ENCODE peak calls at places on chromosomes 3 and 15, in four cellular contexts. One of them, this sample, is unnamed.

GRCh38 chr15:36589971-36590370 is 10.5 kb downstream of the CDIN1 start:
- DNase-seq in ovary: no peak
- DNase-seq in stomach: no peak
- DNase-seq in H1: no peak
- DNase-seq in this sample: no peak

GRCh38 chr15:48507416-48508065 is 138.0 kb downstream of the FBN1 start:
- DNase-seq in ovary: peak
- DNase-seq in stomach: no peak
- DNase-seq in H1: no peak
- DNase-seq in this sample: no peak

GRCh38 chr15:74780983-74781672 is 752 bp upstream of the CSK start:
- DNase-seq in ovary: no peak
- DNase-seq in stomach: no peak
- DNase-seq in H1: no peak
- DNase-seq in this sample: no peak

GRCh38 chr3:77321646-77322045 is 281.7 kb downstream of the ROBO2 start:
- DNase-seq in ovary: no peak
- DNase-seq in stomach: no peak
- DNase-seq in H1: no peak
- DNase-seq in this sample: no peak

GRCh38 chr3:108001457-108001856 is 89.4 kb downstream of the CD47 start:
- DNase-seq in ovary: no peak
- DNase-seq in stomach: no peak
- DNase-seq in H1: no peak
- DNase-seq in this sample: no peak

GRCh38 chr3:81910244-81910852 is 148.9 kb upstream of the GBE1 start:
- DNase-seq in ovary: no peak
- DNase-seq in stomach: no peak
- DNase-seq in H1: no peak
- DNase-seq in this sample: no peak

GRCh38 chr15:29563112-29563511 is 259.2 kb downstream of the TJP1 start:
- DNase-seq in ovary: no peak
- DNase-seq in stomach: no peak
- DNase-seq in H1: no peak
- DNase-seq in this sample: no peak

GRCh38 chr15:88704791-88705768 is 66.3 kb downstream of the ISG20 start:
- DNase-seq in ovary: peak
- DNase-seq in stomach: peak
- DNase-seq in H1: no peak
- DNase-seq in this sample: peak

GRCh38 chr15:69253156-69253555 is 45.6 kb upstream of the PAQR5 start:
- DNase-seq in ovary: no peak
- DNase-seq in stomach: no peak
- DNase-seq in H1: no peak
- DNase-seq in this sample: no peak

GRCh38 chr15:29795610-29796009 is 26.7 kb downstream of the TJP1 start:
- DNase-seq in ovary: no peak
- DNase-seq in stomach: no peak
- DNase-seq in H1: no peak
- DNase-seq in this sample: no peak

GRCh38 chr15:93478922-93479321 is 389.9 kb upstream of the RGMA start:
- DNase-seq in ovary: no peak
- DNase-seq in stomach: peak
- DNase-seq in H1: no peak
- DNase-seq in this sample: no peak

GRCh38 chr3:180478695-180479094 is 123.3 kb upstream of the TTC14 start:
- DNase-seq in ovary: no peak
- DNase-seq in stomach: no peak
- DNase-seq in H1: no peak
- DNase-seq in this sample: no peak

GRCh38 chr3:4935347-4935746 is 43.9 kb upstream of the BHLHE40 start:
- DNase-seq in ovary: no peak
- DNase-seq in stomach: no peak
- DNase-seq in H1: no peak
- DNase-seq in this sample: no peak

GRCh38 chr3:126450744-126451143 is 24.9 kb downstream of the ZXDC start:
- DNase-seq in ovary: peak
- DNase-seq in stomach: no peak
- DNase-seq in H1: no peak
- DNase-seq in this sample: no peak

GRCh38 chr15:78035319-78035718 is 42.2 kb downstream of the TBC1D2B start:
- DNase-seq in ovary: peak
- DNase-seq in stomach: peak
- DNase-seq in H1: no peak
- DNase-seq in this sample: no peak

GRCh38 chr3:143343944-143344343 is 224.4 kb downstream of the CHST2 start:
- DNase-seq in ovary: no peak
- DNase-seq in stomach: no peak
- DNase-seq in H1: no peak
- DNase-seq in this sample: no peak

GRCh38 chr3:11391930-11392688 is 119.9 kb downstream of the ATG7 start:
- DNase-seq in ovary: no peak
- DNase-seq in stomach: no peak
- DNase-seq in H1: no peak
- DNase-seq in this sample: no peak

GRCh38 chr3:20905210-20905805 is 719.3 kb upstream of the SGO1 start:
- DNase-seq in ovary: no peak
- DNase-seq in stomach: no peak
- DNase-seq in H1: no peak
- DNase-seq in this sample: no peak

GRCh38 chr3:180679178-180680096 is at the start of gene CCDC39:
- DNase-seq in ovary: peak
- DNase-seq in stomach: peak
- DNase-seq in H1: peak
- DNase-seq in this sample: no peak

GRCh38 chr3:58563386-58564035 is 13.7 kb downstream of the FAM107A start:
- DNase-seq in ovary: no peak
- DNase-seq in stomach: no peak
- DNase-seq in H1: no peak
- DNase-seq in this sample: no peak

GRCh38 chr3:61560452-61561373 is 658 bp upstream of the PTPRG start:
- DNase-seq in ovary: peak
- DNase-seq in stomach: peak
- DNase-seq in H1: peak
- DNase-seq in this sample: peak

GRCh38 chr3:123279121-123279520 is 77.4 kb downstream of the SEC22A start:
- DNase-seq in ovary: no peak
- DNase-seq in stomach: no peak
- DNase-seq in H1: no peak
- DNase-seq in this sample: no peak

GRCh38 chr3:4495294-4496110 is 2.4 kb downstream of the ITPR1 start:
- DNase-seq in ovary: no peak
- DNase-seq in stomach: no peak
- DNase-seq in H1: no peak
- DNase-seq in this sample: no peak

GRCh38 chr3:191414732-191415131 is 46.2 kb upstream of the PYDC2 start:
- DNase-seq in ovary: no peak
- DNase-seq in stomach: no peak
- DNase-seq in H1: no peak
- DNase-seq in this sample: no peak

GRCh38 chr15:52183562-52184173 is 7.5 kb downstream of the GNB5 start:
- DNase-seq in ovary: peak
- DNase-seq in stomach: peak
- DNase-seq in H1: no peak
- DNase-seq in this sample: no peak

GRCh38 chr3:151011427-151011826 is 38.9 kb upstream of the CLRN1 start:
- DNase-seq in ovary: no peak
- DNase-seq in stomach: no peak
- DNase-seq in H1: no peak
- DNase-seq in this sample: no peak

GRCh38 chr3:171620825-171621434 is 160.7 kb upstream of the TNIK start:
- DNase-seq in ovary: no peak
- DNase-seq in stomach: no peak
- DNase-seq in H1: no peak
- DNase-seq in this sample: no peak

GRCh38 chr3:119084371-119085069 is 49.9 kb upstream of the IGSF11 start:
- DNase-seq in ovary: no peak
- DNase-seq in stomach: no peak
- DNase-seq in H1: no peak
- DNase-seq in this sample: no peak

GRCh38 chr15:45180648-45181436 is 6.9 kb downstream of the SHF start:
- DNase-seq in ovary: no peak
- DNase-seq in stomach: no peak
- DNase-seq in H1: no peak
- DNase-seq in this sample: no peak

GRCh38 chr3:192571197-192571791 is 156.0 kb downstream of the FGF12 start:
- DNase-seq in ovary: peak
- DNase-seq in stomach: peak
- DNase-seq in H1: no peak
- DNase-seq in this sample: peak

GRCh38 chr3:177069514-177070329 is 127.6 kb downstream of the TBL1XR1 start:
- DNase-seq in ovary: no peak
- DNase-seq in stomach: no peak
- DNase-seq in H1: no peak
- DNase-seq in this sample: no peak

GRCh38 chr15:32790352-32790999 is 72.7 kb downstream of the GREM1 start:
- DNase-seq in ovary: no peak
- DNase-seq in stomach: no peak
- DNase-seq in H1: no peak
- DNase-seq in this sample: no peak

GRCh38 chr15:66622677-66623076 is 56.9 kb upstream of the LCTL start:
- DNase-seq in ovary: no peak
- DNase-seq in stomach: no peak
- DNase-seq in H1: no peak
- DNase-seq in this sample: no peak

GRCh38 chr3:177362646-177363045 is 165.4 kb upstream of the TBL1XR1 start:
- DNase-seq in ovary: no peak
- DNase-seq in stomach: no peak
- DNase-seq in H1: no peak
- DNase-seq in this sample: no peak

GRCh38 chr3:35900079-35900478 is 260.8 kb downstream of the ARPP21 start:
- DNase-seq in ovary: no peak
- DNase-seq in stomach: no peak
- DNase-seq in H1: no peak
- DNase-seq in this sample: no peak

GRCh38 chr3:62044874-62045273 is 328.5 kb downstream of the FEZF2 start:
- DNase-seq in ovary: no peak
- DNase-seq in stomach: no peak
- DNase-seq in H1: no peak
- DNase-seq in this sample: no peak

GRCh38 chr3:101070260-101071121 is 77.3 kb upstream of the ABI3BP start:
- DNase-seq in ovary: no peak
- DNase-seq in stomach: peak
- DNase-seq in H1: peak
- DNase-seq in this sample: peak

GRCh38 chr3:73520931-73521461 is 103.7 kb downstream of the PDZRN3 start:
- DNase-seq in ovary: no peak
- DNase-seq in stomach: no peak
- DNase-seq in H1: no peak
- DNase-seq in this sample: peak
- TF ChIP-seq EP300 in ovary: no peak
- TF ChIP-seq EP300 in stomach: peak
- TF ChIP-seq EP300 in H1: no peak
- TF ChIP-seq EP300 in this sample: peak

DNA sequence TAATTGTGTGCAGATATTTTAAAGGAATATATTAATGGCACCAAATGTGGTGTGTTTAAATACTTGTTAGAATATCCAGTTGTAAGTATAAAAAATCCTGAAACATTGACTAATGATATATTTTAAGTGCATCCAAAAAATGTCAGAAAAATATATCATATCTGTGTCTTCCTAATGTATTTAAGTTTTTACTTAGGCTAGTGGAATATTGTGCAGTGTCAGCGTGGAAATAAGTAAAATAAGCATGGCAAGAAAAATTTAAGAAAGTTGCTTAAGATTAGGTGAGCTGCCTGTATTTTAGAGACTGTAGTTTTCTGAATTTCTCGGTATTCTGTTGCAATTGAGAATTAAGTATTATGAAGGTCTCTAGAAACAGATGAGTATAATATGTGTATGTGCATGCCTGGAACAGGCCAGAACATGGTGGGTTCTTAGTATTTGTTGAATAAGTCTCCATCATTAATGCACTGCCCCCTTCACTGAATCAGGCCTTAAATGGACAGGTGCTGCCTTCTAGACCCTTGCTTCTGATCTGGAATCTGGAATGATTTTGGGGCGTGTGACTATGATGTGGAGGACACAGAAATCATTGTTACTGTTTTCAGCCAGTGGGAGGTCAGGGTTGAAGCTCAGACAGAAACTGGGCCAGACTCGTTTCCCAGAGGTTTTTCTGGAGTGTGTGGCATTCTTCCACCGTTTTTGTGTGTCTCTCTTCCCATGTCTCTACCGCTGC is 86.1 kb downstream of the TRAK1 start:
- DNase-seq in ovary: no peak
- DNase-seq in stomach: no peak
- DNase-seq in H1: no peak
- DNase-seq in this sample: no peak
- H3K27ac ChIP-seq in ovary: no peak
- H3K27ac ChIP-seq in stomach: no peak
- H3K27ac ChIP-seq in H1: no peak
- H3K27ac ChIP-seq in this sample: no peak

GRCh38 chr3:187920871-187921270 is 175.6 kb upstream of the BCL6 start:
- DNase-seq in ovary: peak
- DNase-seq in stomach: no peak
- DNase-seq in H1: no peak
- DNase-seq in this sample: peak
- TF ChIP-seq EP300 in ovary: no peak
- TF ChIP-seq EP300 in stomach: no peak
- TF ChIP-seq EP300 in H1: no peak
- TF ChIP-seq EP300 in this sample: no peak

DNA sequence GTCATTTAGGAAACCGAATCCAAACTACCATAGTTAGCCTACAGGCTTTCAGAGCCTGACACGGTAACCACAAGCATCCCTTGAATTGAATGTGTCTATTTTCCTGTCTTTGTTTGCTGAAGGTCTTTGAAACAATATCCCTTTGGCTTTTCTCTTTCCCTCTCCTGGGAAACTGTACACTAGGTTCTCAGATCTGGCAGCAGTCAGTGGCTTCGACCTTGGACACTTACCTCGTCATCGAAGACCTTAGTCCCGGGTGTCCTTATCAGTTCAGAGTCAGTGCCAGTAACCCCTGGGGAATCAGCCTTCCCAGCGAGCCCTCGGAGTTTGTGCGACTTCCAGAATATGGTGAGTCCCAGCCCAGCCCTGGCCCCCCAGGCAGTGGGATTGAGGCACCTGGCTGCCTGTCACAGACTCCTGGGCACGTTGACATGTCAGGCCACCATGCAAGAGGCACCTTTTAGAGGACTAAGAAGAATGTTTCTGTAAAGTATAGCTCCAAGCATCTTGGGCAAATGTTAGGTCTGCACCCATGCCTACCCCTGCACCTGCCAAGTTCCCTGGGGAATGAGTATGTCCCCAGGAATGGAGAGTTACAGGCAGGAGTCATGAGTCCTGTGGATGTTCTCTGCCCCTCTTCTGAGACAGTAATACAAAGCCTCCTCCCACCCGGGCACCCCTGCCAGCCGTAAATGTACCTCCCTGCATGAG is 30.4 kb upstream of the UMPS start:
- DNase-seq in ovary: peak
- DNase-seq in stomach: no peak
- DNase-seq in H1: no peak
- DNase-seq in this sample: no peak
- H3K27ac ChIP-seq in ovary: no peak
- H3K27ac ChIP-seq in stomach: no peak
- H3K27ac ChIP-seq in H1: no peak
- H3K27ac ChIP-seq in this sample: no peak

This sample was measured in tibial nerve.